ENCODE peak calls at places on chromosomes 13 and 19, in six cellular contexts. H is H1, O is GM12892, U is K562, D is HepG2, L is GM12878. K is an unnamed sample.
A peak's percentile ranks its signal among the peaks of the same experiment; 100 is the strongest.

GRCh38 chr19:22422220-22422619 is at the start of gene ZNF98:
- DNase-seq in H (no peak), O (no peak), U (no peak), D (no peak), L (no peak), K (no peak)

GRCh38 chr13:101757446-101758039 is 305.1 kb downstream of the ITGBL1 start:
- DNase-seq in H (no peak), O (peak; percentile 1), U (no peak), D (no peak), L (no peak), K (peak; percentile 13)

GRCh38 chr13:20334309-20334708 is 102.2 kb upstream of the GJB6 start:
- DNase-seq in H (no peak), O (no peak), U (no peak), D (no peak), L (no peak), K (no peak)

GRCh38 chr19:52369463-52370340 is at the start of gene ZNF880:
- DNase-seq in H (peak; percentile 69), O (peak; percentile 11), U (peak; percentile 39), D (no peak), L (peak; percentile 38), K (peak; percentile 71)

GRCh38 chr13:100363874-100364273 is 224.7 kb downstream of the GGACT start:
- DNase-seq in H (no peak), O (no peak), U (no peak), D (no peak), L (no peak), K (no peak)

GRCh38 chr13:60562081-60562764 is 165.2 kb downstream of the TDRD3 start:
- DNase-seq in H (no peak), O (no peak), U (no peak), D (no peak), L (no peak), K (no peak)

GRCh38 chr19:55248166-55248675 is 10.6 kb downstream of the PPP6R1 start:
- DNase-seq in H (no peak), O (no peak), U (no peak), D (no peak), L (no peak), K (no peak)

GRCh38 chr13:106104281-106104901 is 431.1 kb downstream of the EFNB2 start:
- DNase-seq in H (no peak), O (no peak), U (no peak), D (no peak), L (no peak), K (no peak)

GRCh38 chr19:50975766-50976165 is 6.4 kb upstream of the KLK6 start:
- DNase-seq in H (no peak), O (no peak), U (no peak), D (no peak), L (no peak), K (no peak)

GRCh38 chr19:991174-991931 is 7.2 kb downstream of the WDR18 start:
- DNase-seq in H (peak; percentile 86), O (no peak), U (peak; percentile 89), D (no peak), L (no peak), K (no peak)

GRCh38 chr19:290539-291521 is at the start of gene PLPP2:
- DNase-seq in H (peak; percentile 91), O (no peak), U (peak; percentile 63), D (no peak), L (no peak), K (peak; percentile 29)

GRCh38 chr19:12331211-12331941 is 2.1 kb downstream of the ZNF563 start:
- DNase-seq in H (no peak), O (peak; percentile 41), U (no peak), D (peak; percentile 96), L (peak; percentile 82), K (peak; percentile 49)

GRCh38 chr19:11538232-11539036 is at the start of gene CNN1:
- DNase-seq in H (peak; percentile 83), O (no peak), U (peak; percentile 83), D (peak; percentile 29), L (no peak), K (no peak)

GRCh38 chr19:54906819-54907218 is 871 bp downstream of the NCR1 start:
- DNase-seq in H (no peak), O (no peak), U (no peak), D (no peak), L (no peak), K (no peak)

GRCh38 chr19:51702103-51702753 is 9.1 kb downstream of the SPACA6 start:
- DNase-seq in H (peak; percentile 96), O (no peak), U (peak; percentile 77), D (no peak), L (no peak), K (no peak)

GRCh38 chr13:50788551-50788950 is 54.9 kb downstream of the DLEU7 start:
- DNase-seq in H (no peak), O (no peak), U (no peak), D (no peak), L (no peak), K (no peak)

GRCh38 chr19:51116736-51117135 is 8.0 kb upstream of the SIGLEC9 start:
- DNase-seq in H (no peak), O (no peak), U (no peak), D (no peak), L (no peak), K (no peak)

GRCh38 chr19:18502633-18503294 is 19.1 kb downstream of the ELL start:
- DNase-seq in H (no peak), O (no peak), U (no peak), D (no peak), L (no peak), K (no peak)

GRCh38 chr13:106246817-106247216 is 288.6 kb downstream of the EFNB2 start:
- DNase-seq in H (no peak), O (no peak), U (no peak), D (no peak), L (no peak), K (no peak)

GRCh38 chr19:3751236-3751635 is 10.3 kb downstream of the APBA3 start:
- DNase-seq in H (no peak), O (no peak), U (no peak), D (no peak), L (no peak), K (no peak)

GRCh38 chr19:3792114-3792513 is 5.9 kb upstream of the MATK start:
- DNase-seq in H (no peak), O (no peak), U (no peak), D (no peak), L (no peak), K (no peak)

GRCh38 chr13:32811297-32811800 is 204.9 kb upstream of the KL start:
- DNase-seq in H (no peak), O (peak; percentile 32), U (no peak), D (no peak), L (peak; percentile 62), K (peak; percentile 33)

GRCh38 chr19:42290523-42291436 is 11.2 kb upstream of the PRR19 start:
- DNase-seq in H (peak; percentile 62), O (peak; percentile 72), U (peak; percentile 58), D (peak; percentile 61), L (no peak), K (no peak)

GRCh38 chr13:110485604-110486003 is 75.9 kb downstream of the RAB20 start:
- DNase-seq in H (peak; percentile 77), O (no peak), U (no peak), D (peak; percentile 91), L (no peak), K (no peak)

GRCh38 chr19:4374451-4375163 is 25.7 kb downstream of the SH3GL1 start:
- DNase-seq in H (no peak), O (no peak), U (peak; percentile 87), D (peak; percentile 79), L (no peak), K (no peak)

GRCh38 chr19:6066661-6067646 is 43.3 kb downstream of the RFX2 start:
- DNase-seq in H (peak; percentile 68), O (no peak), U (peak; percentile 56), D (peak; percentile 97), L (no peak), K (no peak)

GRCh38 chr13:87080100-87080779 is 590.9 kb upstream of the SLITRK5 start:
- DNase-seq in H (no peak), O (no peak), U (no peak), D (no peak), L (no peak), K (no peak)

GRCh38 chr13:48646791-48647190 is 6.9 kb upstream of the CYSLTR2 start:
- DNase-seq in H (no peak), O (no peak), U (no peak), D (no peak), L (no peak), K (no peak)

GRCh38 chr13:109516196-109516595 is 270.2 kb downstream of the IRS2 start:
- DNase-seq in H (no peak), O (no peak), U (no peak), D (no peak), L (no peak), K (no peak)

DNA sequence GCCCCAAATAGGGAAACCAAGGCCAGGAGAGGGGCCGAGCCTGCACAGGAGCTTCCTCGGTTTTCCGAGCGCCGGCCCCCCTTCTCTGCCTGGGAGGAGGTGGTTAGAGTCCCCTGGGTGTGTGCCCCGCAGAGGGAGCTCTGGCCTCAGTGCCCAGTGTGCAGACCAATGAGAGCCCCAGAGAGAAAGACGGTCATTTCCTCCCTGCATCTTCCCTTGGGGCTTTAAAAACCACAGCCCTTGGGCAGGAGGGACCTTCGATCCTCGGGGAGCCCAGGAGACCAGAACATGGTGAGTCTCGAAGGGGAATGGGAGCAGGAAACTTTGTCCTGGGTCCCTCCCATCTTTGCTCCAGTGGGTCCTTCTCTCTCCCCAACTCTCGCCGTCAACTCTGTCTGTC is at the start of gene C5AR1:
- DNase-seq in H (no peak), O (no peak), U (no peak), D (no peak), L (no peak), K (no peak)
- TF ChIP-seq POLR2A in H (no peak), O (no peak), U (no peak), D (no peak), L (no peak), K (no peak)

GRCh38 chr13:35354305-35354704 is 122.2 kb downstream of the MAB21L1 start:
- DNase-seq in H (no peak), O (no peak), U (no peak), D (no peak), L (no peak), K (no peak)

GRCh38 chr13:35354882-35355281 is 121.6 kb downstream of the MAB21L1 start:
- DNase-seq in H (no peak), O (no peak), U (no peak), D (peak; percentile 3), L (no peak), K (no peak)

DNA sequence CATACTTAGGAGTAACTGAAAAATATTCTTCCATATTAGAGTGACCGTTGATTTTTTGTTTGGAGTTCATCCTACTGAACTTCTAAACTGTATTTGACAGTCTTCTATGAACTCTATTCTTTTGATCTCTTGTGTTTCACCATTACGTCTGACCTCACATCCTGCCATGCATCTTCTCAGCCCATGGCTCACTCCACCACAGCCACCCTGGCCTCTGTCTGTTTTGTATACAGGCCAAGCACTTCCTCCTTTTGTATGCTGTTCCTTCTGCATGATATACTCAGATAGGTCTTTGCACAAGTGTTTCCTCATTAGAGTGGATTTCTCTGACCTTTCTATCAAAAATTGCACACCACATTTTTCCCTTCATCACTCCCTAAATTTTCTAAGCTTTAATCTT is 119.9 kb downstream of the MAB21L1 start:
- DNase-seq in H (no peak), O (no peak), U (no peak), D (no peak), L (no peak), K (no peak)
- TF ChIP-seq POLR2AphosphoS5 in H (no peak), O (no peak), U (no peak), D (no peak), L (no peak), K (no peak)

GRCh38 chr13:21625366-21625765 is 21.4 kb upstream of the MICU2 start:
- DNase-seq in H (no peak), O (no peak), U (no peak), D (peak; percentile 61), L (no peak), K (no peak)
- TF ChIP-seq TAF1 in H (no peak), O (no peak), U (no peak), D (no peak), L (no peak), K (no peak)

GRCh38 chr19:37506387-37507166 is at the start of gene ZNF793:
- DNase-seq in H (peak; percentile 95), O (peak; percentile 29), U (no peak), D (no peak), L (no peak), K (no peak)
- TF ChIP-seq POLR2A in H (peak; percentile 85), O (peak; percentile 49), U (no peak), D (no peak), L (peak; percentile 63), K (peak; percentile 65)